ENCODE peak calls at places on chromosomes 16 and 17, in four cellular contexts. L is left ventricle myocardium inferior, R is AG04450, S is AG09309. Q is an unnamed sample.

GRCh38 chr17:34464812-34465211 is 101.8 kb upstream of the CCL1 start:
- DNase-seq in R (no peak), L (no peak), S (no peak), Q (no peak)

GRCh38 chr16:77885596-77886295 is 97.4 kb downstream of the VAT1L start:
- DNase-seq in S (no peak), L (no peak), R (no peak), Q (no peak)

GRCh38 chr17:66508896-66509843 is 206.8 kb downstream of the PRKCA start:
- DNase-seq in L (no peak), R (peak; percentile 59), S (peak; percentile 87), Q (peak; percentile 84)

GRCh38 chr16:1330260-1330914 is 3.1 kb upstream of the BAIAP3 start:
- DNase-seq in L (no peak), S (no peak), R (no peak), Q (no peak)

GRCh38 chr17:7884581-7885356 is 3.8 kb upstream of the CHD3 start:
- DNase-seq in S (no peak), L (no peak), R (no peak), Q (no peak)

GRCh38 chr17:28173801-28174200 is 131.3 kb downstream of the NLK start:
- DNase-seq in R (no peak), S (no peak), L (no peak), Q (no peak)

GRCh38 chr17:53150101-53150698 is 672.5 kb upstream of the KIF2B start:
- DNase-seq in R (no peak), S (no peak), L (no peak), Q (no peak)

GRCh38 chr16:8859913-8860881 is 8.6 kb downstream of the CARHSP1 start:
- DNase-seq in L (peak; percentile 45), S (no peak), R (no peak), Q (peak; percentile 19)

GRCh38 chr17:31274252-31274651 is 22.8 kb downstream of the OMG start:
- DNase-seq in R (no peak), S (peak; percentile 43), L (no peak), Q (peak; percentile 55)

GRCh38 chr17:71114911-71115668 is 945.8 kb downstream of the KCNJ2 start:
- DNase-seq in S (no peak), R (no peak), L (no peak), Q (no peak)

GRCh38 chr17:47120521-47121095 is 68.5 kb downstream of the CDC27 start:
- DNase-seq in R (no peak), S (peak; percentile 41), L (no peak), Q (no peak)

GRCh38 chr16:19291459-19291858 is 5.9 kb downstream of the CLEC19A start:
- DNase-seq in L (no peak), S (no peak), R (no peak), Q (no peak)

GRCh38 chr17:27888945-27889344 is 4.2 kb downstream of the LYRM9 start:
- DNase-seq in S (no peak), L (no peak), R (no peak), Q (no peak)

GRCh38 chr17:30093463-30094147 is 23.0 kb upstream of the NSRP1 start:
- DNase-seq in L (no peak), S (no peak), R (no peak), Q (no peak)

GRCh38 chr17:30956764-30957374 is 14.0 kb upstream of the RNF135 start:
- DNase-seq in R (no peak), L (no peak), S (no peak), Q (no peak)

GRCh38 chr17:1035546-1036170 is 38.7 kb downstream of the TIMM22 start:
- DNase-seq in S (no peak), R (no peak), L (no peak), Q (no peak)

GRCh38 chr16:165539-166374 is at the start of gene HBM:
- DNase-seq in R (no peak), S (no peak), L (no peak), Q (no peak)

GRCh38 chr17:42525221-42525620 is 10.8 kb upstream of the NAGLU start:
- DNase-seq in L (no peak), R (peak; percentile 54), S (no peak), Q (no peak)

GRCh38 chr16:69434066-69434465 is 9.6 kb downstream of the CYB5B start:
- DNase-seq in L (no peak), S (no peak), R (no peak), Q (no peak)

GRCh38 chr16:70157477-70158260 is 15.9 kb upstream of the CLEC18C start:
- DNase-seq in S (no peak), R (no peak), L (no peak), Q (no peak)

GRCh38 chr17:64077409-64077808 is 52.5 kb downstream of the ERN1 start:
- DNase-seq in R (no peak), S (no peak), L (peak; percentile 23), Q (no peak)

DNA sequence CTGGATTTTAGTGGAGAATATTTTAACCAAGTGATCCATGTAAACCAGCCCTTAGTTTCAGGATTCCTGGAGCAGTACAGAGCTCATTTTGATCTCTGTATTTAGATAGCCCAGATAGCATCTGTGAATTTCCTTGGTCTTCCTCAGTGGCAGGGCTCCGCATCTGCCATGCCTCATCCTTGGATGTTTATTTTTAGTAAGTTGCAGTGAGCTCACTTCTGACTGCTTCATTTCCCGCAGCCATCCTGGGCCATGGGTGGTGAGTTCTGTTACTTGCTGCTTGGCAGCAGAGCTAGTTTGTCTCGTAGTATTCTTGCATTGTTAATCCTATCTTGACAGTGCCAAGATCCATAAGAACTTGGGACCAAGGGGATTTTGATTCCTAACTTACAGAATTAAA is 33.7 kb downstream of the IST1 start:
- DNase-seq in R (peak; percentile 68), S (peak; percentile 39), L (no peak), Q (peak; percentile 44)
- H3K4me3 ChIP-seq in R (no peak overlapping the region), S (no peak overlapping the region), L (no peak overlapping the region), Q (no peak overlapping the region)

DNA sequence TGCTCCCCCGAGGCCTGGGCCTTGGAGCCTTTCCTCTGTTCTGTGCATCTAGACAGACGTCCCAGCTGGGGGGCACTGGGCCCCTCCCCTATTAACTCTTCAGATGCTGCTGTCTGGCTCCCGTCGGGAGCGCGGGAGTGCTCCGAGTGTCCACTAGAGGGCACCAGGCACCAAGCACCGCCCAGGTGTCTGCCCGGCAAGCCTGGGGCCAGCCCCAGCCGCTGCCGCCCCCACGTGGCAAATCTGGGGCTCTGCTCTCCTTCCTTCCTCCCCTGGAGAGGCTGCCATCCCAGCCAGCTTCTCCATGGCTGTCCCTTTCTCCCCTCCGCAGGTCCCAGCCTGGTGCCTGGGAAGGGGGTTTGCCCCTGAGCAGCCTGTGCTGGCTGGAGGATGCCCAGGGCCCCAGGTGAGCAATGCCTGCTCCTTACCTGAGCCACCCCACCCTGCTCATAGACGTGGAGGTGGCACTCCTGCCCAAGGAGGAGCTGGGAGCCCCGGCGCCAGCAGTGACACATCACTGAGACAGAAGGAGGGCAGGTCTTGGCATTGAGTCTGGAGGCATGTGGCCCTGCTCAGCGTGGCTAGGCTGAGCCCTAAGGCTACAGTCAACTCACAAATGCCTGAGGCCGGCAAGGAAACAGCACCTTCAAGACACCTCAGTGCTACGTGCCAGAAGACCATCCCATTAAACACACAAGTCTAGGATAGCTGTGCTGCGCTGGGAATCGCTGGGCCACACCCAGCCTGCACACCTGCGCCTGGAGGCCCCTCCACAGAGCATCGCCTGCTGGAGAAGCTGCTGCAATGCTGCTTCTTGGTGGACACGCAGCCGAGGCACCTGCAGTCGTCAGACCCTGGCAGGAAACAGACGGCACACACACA is 19.7 kb downstream of the TMEM235 start:
- DNase-seq in L (peak; percentile 80), S (no peak), R (peak; percentile 54), Q (peak; percentile 35)
- H3K4me3 ChIP-seq in L (no peak overlapping the region), S (no peak overlapping the region), R (no peak overlapping the region), Q (no peak overlapping the region)

GRCh38 chr17:82229686-82230626 is 1.1 kb downstream of the SLC16A3 start:
- DNase-seq in S (no peak), R (no peak), L (no peak), Q (no peak)

GRCh38 chr17:82227629-82228277 is 1.1 kb upstream of the SLC16A3 start:
- DNase-seq in R (no peak), S (no peak), L (no peak), Q (no peak)

GRCh38 chr17:82230627-82231311 is 1.9 kb downstream of the SLC16A3 start:
- DNase-seq in L (peak; percentile 92), S (peak; percentile 56), R (no peak), Q (peak; percentile 73)

GRCh38 chr17:82228278-82228841 is 482 bp upstream of the SLC16A3 start:
- DNase-seq in S (no peak), L (peak; percentile 60), R (no peak), Q (no peak)

DNA sequence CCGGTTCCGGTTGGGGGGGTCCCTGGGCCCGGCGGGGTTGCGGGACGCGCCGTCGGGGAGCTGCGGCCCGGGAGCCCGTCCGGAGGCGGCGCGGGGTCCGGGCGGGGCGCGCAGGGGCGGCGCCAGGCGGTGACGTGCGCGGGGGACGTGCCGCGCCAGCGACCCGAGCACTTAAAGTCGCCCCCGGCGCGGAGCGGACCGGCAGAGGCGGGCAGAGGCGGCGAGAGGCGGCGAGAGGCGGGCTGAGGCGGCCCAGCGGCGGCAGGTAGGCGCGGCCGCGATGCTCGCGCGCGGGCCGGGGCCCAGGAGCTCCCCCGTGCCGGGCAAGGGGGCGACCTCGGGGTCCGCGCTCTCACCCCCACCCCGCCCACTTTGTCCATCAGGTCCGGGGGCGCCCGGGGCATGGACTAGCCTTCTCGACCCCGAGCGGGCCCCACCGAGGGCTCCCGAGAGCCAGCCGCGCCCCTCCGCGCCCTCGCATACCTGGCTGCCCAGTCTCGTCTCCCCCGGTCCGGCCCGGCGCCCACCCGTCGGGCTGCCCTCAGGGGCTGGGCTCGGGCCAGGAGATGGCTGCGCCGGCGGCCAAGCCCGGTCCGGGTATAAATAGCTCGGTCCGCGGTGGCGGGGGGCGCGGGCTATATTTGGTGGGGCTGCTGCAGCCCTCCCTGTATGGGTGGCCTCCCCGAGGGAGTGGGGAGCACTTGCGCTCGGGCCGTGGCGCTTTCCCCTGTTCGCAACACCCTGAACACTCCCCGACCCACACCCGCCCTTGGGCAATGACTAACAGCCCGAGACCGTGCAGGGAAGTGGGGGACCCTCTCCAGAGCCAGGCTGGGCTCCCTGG is at the start of gene SLC16A3:
- DNase-seq in L (peak; percentile 77), R (no peak), S (no peak), Q (no peak)
- H3K4me3 ChIP-seq in L (peak within 1 kb of the TSS; percentile 73), R (peak within 1 kb of the TSS; percentile 76), S (peak within 1 kb of the TSS; percentile 88), Q (peak within 1 kb of the TSS; percentile 93)

GRCh38 chr17:36934759-36935630 is 2.3 kb upstream of the LHX1 start:
- DNase-seq in R (no peak), L (no peak), S (no peak), Q (no peak)
- H3K4me3 ChIP-seq in R (no peak overlapping the region), L (peak overlapping the region; percentile 55), S (no peak overlapping the region), Q (no peak overlapping the region)

Q was measured in skeletal muscle cell.